ENCODE peak calls at places on chromosome 10, in eight cellular contexts. B is IMR-90; V is tibial nerve; C is kidney; Q is heart left ventricle; M is naive thymus-derived CD4-positive, alpha-beta T cell; K is psoas muscle; X is adrenal gland. F is an unnamed sample. For H3K4me1, the result is how much of the 10 kb centered on the place peaks cover.

GRCh38 chr10:100997364-100998182 is 2.0 kb upstream of the LZTS2 start:
- DNase-seq in B (peak), V (no peak), C (peak), Q (peak), M (peak), K (peak), X (peak), F (peak)

GRCh38 chr10:28996947-28997551 is 291.8 kb upstream of the LYZL1 start:
- DNase-seq in B (peak), V (no peak), C (no peak), Q (no peak), M (no peak), K (no peak), X (no peak), F (no peak)

GRCh38 chr10:85916999-85917573 is 449.5 kb downstream of the GRID1 start:
- DNase-seq in B (no peak), V (no peak), C (no peak), Q (no peak), M (no peak), K (no peak), X (peak), F (no peak)

GRCh38 chr10:103473261-103473671 is 5.8 kb downstream of the CALHM3 start:
- DNase-seq in B (no peak), V (no peak), C (no peak), Q (no peak), M (no peak), K (no peak), X (no peak), F (no peak)

GRCh38 chr10:24475598-24475997 is 248.1 kb downstream of the ARHGAP21 start:
- DNase-seq in B (no peak), V (no peak), C (no peak), Q (no peak), M (no peak), K (no peak), X (no peak), F (no peak)

GRCh38 chr10:37975407-37975991 is 948 bp downstream of the ZNF25 start:
- DNase-seq in B (peak), V (no peak), C (no peak), Q (no peak), M (no peak), K (no peak), X (no peak), F (no peak)

GRCh38 chr10:94358480-94358879 is 4.3 kb downstream of the NOC3L start:
- DNase-seq in B (peak), V (no peak), C (no peak), Q (no peak), M (no peak), K (no peak), X (no peak), F (no peak)

GRCh38 chr10:42523098-42523497 is 115.3 kb downstream of the ZNF33B start:
- DNase-seq in B (no peak), V (no peak), C (no peak), Q (no peak), M (no peak), K (no peak), X (no peak), F (no peak)

GRCh38 chr10:102384053-102384452 is 11.5 kb upstream of the NFKB2 start:
- DNase-seq in B (no peak), V (no peak), C (no peak), Q (no peak), M (no peak), K (no peak), X (no peak), F (no peak)

GRCh38 chr10:126187399-126187798 is 200.9 kb downstream of the ADAM12 start:
- DNase-seq in B (no peak), V (no peak), C (no peak), Q (no peak), M (no peak), K (no peak), X (no peak), F (no peak)

GRCh38 chr10:6083523-6084475 is 5.0 kb upstream of the RBM17 start:
- DNase-seq in B (peak), V (no peak), C (no peak), Q (no peak), M (peak), K (no peak), X (no peak), F (no peak)

DNA sequence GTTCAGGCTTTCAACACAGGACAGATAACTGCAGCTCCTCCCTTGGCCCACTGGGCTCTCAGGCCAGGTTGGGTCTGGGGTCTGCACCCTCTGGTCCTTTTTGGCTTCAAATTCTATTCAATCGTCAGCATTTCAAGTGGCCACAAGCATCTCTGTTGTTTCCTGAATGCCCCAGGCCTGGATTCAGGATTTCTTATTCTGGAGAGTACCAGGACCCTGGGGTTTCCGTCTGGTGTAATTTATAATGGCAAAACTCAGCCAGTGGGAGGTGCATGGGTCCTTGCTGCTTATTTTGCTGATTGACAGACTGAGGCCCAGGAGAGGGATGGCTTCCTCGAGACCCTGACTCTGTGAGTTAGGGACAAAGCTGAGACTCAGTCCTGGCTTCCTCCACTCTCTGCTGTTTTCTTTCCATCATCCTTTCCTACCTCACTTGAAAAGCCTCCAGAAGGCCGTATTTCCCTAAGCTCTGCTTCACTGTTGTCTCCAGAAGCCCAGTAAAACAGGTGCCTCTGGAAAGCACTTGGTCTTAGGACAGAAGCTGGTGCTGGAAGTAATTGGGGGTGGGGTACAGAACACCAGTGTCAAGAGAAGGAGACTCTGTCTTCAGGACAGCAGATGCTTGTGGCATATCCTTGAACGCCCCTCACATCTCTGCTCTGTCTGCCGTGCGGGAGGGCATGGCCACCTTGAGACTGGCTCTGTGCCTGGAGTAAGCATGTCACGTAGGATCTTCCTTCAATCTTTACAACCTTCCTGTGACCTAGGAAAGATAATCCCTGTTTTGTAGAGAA is 39.5 kb upstream of the SH2D4B start:
- DNase-seq in B (no peak), V (no peak), C (no peak), Q (no peak), M (no peak), K (no peak), X (no peak), F (no peak)
- H3K27ac ChIP-seq in B (peak), V (peak), C (peak), Q (peak), M (peak), K (peak), X (peak), F (peak)

DNA sequence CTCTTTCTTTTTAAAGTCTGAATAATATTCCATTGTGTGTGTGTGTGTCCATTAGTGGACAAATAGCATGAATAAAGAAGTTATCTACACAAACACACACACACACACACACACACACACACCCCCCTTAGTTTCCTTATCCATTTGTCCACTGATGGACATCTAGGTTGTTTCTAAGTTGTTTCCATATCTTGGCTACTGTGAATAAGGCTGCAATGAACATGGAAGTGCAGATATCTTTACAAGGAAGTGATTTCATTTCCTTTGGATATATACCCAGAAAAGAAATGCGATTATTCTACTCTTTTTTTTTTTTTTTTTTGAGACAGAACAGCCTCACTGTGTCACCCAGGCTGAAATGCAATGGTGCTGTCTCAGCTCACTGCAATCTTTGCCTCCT is 113.5 kb downstream of the MBL2 start:
- DNase-seq in B (no peak), V (no peak), C (no peak), Q (no peak), M (no peak), K (no peak), X (no peak), F (no peak)
- H3K4me1 ChIP-seq in B (under half), V (under half), C (under half), Q (under half), M (under half), K (under half), X (under half), F (under half)

GRCh38 chr10:69726850-69727249 is 74.9 kb upstream of the COL13A1 start:
- DNase-seq in B (no peak), V (no peak), C (no peak), Q (no peak), M (no peak), K (no peak), X (no peak), F (no peak)

GRCh38 chr10:69729326-69730048 is 72.2 kb upstream of the COL13A1 start:
- DNase-seq in B (no peak), V (no peak), C (no peak), Q (no peak), M (no peak), K (no peak), X (peak), F (no peak)

GRCh38 chr10:69730251-69731156 is 71.2 kb upstream of the COL13A1 start:
- DNase-seq in B (peak), V (no peak), C (no peak), Q (peak), M (no peak), K (peak), X (peak), F (no peak)

GRCh38 chr10:69731184-69731583 is 70.5 kb upstream of the COL13A1 start:
- DNase-seq in B (peak), V (no peak), C (no peak), Q (no peak), M (no peak), K (no peak), X (no peak), F (no peak)

GRCh38 chr10:69728335-69728861 is 73.3 kb upstream of the COL13A1 start:
- DNase-seq in B (peak), V (no peak), C (no peak), Q (no peak), M (no peak), K (no peak), X (peak), F (no peak)
- H3K27ac ChIP-seq in B (peak), V (no peak), C (no peak), Q (peak), M (no peak), K (peak), X (no peak), F (peak)

GRCh38 chr10:64630534-64630933 is 1109.3 kb downstream of the REEP3 start:
- DNase-seq in B (no peak), V (no peak), C (no peak), Q (no peak), M (no peak), K (no peak), X (no peak), F (no peak)
- H3K4me1 ChIP-seq in B (under half), V (under half), C (under half), Q (under half), M (under half), K (under half), X (under half), F (under half)

DNA sequence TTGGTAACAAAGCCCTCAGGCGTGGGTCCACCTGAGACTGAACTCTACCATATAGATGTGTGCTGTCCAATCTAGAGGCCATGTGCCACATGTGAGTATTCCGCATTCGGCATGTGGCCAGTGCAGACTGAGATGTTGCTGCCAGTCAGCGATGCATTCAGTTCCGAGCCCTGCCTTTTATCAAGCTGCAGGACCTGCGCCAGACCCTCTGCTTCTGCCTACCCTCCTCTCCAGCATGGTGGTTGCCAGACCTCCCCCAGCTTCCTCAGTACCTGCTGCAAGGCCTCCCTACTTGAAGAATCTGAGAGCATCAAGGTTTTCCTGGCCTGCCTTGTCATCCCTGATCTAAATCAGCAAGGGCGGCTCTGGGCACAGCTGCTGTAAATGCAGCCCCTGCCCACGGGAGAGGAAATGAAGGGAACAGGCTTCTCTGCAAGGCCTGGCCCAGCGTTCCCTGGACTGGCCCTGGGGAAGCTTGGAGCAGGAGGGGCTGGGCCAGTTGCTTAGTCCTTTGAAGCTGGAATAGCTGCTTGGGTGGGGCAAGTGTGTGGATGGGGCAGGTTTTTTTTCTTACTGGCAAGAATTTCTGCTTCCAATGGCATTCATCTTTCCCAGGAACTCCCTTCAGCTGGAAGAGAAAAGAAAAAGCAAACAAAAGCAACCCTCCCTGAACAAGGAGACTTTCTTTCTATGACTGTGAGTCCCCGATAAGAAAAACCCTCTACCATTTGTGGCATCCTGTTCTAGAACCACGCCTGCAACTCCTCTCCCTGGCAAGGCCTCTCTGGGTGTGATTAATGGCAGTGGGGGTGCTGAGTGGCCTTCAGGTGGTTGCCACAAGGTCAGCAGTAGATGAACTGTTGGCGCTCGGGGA is 92.9 kb downstream of the NHLRC2 start:
- DNase-seq in B (no peak), V (no peak), C (no peak), Q (no peak), M (no peak), K (no peak), X (peak), F (peak)
- H3K27ac ChIP-seq in B (no peak), V (no peak), C (peak), Q (peak), M (no peak), K (no peak), X (no peak), F (no peak)

DNA sequence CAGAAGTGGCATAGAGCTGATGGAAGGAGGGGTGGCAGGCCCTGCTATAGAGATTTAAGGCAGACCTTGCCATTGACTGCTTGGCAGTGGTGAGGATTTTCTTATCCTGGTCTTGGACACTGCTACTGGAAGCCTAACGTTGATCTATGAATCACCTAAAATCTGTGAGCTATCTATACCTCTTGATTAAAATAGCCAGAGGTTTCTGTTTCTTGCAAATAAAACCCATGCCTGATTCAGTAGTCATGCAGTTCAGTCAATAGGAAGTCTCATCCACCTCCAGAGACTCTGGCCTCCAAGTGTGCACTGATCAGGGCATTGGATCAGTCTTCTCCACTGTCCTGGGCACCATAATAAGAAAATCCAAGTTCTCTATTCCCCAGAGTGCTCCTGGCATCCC is 286.5 kb downstream of the PTEN start:
- DNase-seq in B (peak), V (no peak), C (no peak), Q (no peak), M (no peak), K (no peak), X (no peak), F (no peak)
- H3K4me1 ChIP-seq in B (under half), V (under half), C (under half), Q (under half), M (under half), K (under half), X (under half), F (under half)

GRCh38 chr10:54985732-54986131 is 184.7 kb upstream of the PCDH15 start:
- DNase-seq in B (no peak), V (no peak), C (no peak), Q (no peak), M (no peak), K (no peak), X (no peak), F (no peak)

GRCh38 chr10:54983255-54983654 is 182.2 kb upstream of the PCDH15 start:
- DNase-seq in B (no peak), V (no peak), C (no peak), Q (no peak), M (no peak), K (no peak), X (no peak), F (no peak)
- H3K27ac ChIP-seq in B (no peak), V (no peak), C (no peak), Q (no peak), M (no peak), K (no peak), X (no peak), F (no peak)

F was measured in right atrium auricular region.